ENCODE peak calls at places on chromosomes 16 and 17, in four cellular contexts. One of them, this sample, is unnamed.

GRCh38 chr16:78727536-78727935 is 628.1 kb downstream of the WWOX start:
- DNase-seq in AG04449: no peak
- DNase-seq in heart right ventricle: no peak
- DNase-seq in heart left ventricle: no peak
- DNase-seq in this sample: no peak

GRCh38 chr16:2981177-2981898 is 1.1 kb upstream of the PKMYT1 start:
- DNase-seq in AG04449: no peak
- DNase-seq in heart right ventricle: no peak
- DNase-seq in heart left ventricle: peak
- DNase-seq in this sample: no peak

GRCh38 chr16:87740909-87741424 is 24.8 kb downstream of the KLHDC4 start:
- DNase-seq in AG04449: no peak
- DNase-seq in heart right ventricle: peak
- DNase-seq in heart left ventricle: peak
- DNase-seq in this sample: peak

GRCh38 chr16:30923554-30924085 is at the start of gene FBXL19:
- DNase-seq in AG04449: no peak
- DNase-seq in heart right ventricle: no peak
- DNase-seq in heart left ventricle: peak
- DNase-seq in this sample: no peak

GRCh38 chr16:56425439-56425832 is at the start of gene AMFR:
- DNase-seq in AG04449: no peak
- DNase-seq in heart right ventricle: peak
- DNase-seq in heart left ventricle: peak
- DNase-seq in this sample: peak

GRCh38 chr16:78407191-78407590 is 307.7 kb downstream of the WWOX start:
- DNase-seq in AG04449: no peak
- DNase-seq in heart right ventricle: no peak
- DNase-seq in heart left ventricle: no peak
- DNase-seq in this sample: peak

GRCh38 chr16:67726106-67727034 is 7.3 kb upstream of the GFOD2 start:
- DNase-seq in AG04449: no peak
- DNase-seq in heart right ventricle: no peak
- DNase-seq in heart left ventricle: no peak
- DNase-seq in this sample: no peak

GRCh38 chr17:58121925-58122324 is 26.3 kb upstream of the OR4D1 start:
- DNase-seq in AG04449: no peak
- DNase-seq in heart right ventricle: no peak
- DNase-seq in heart left ventricle: no peak
- DNase-seq in this sample: peak

GRCh38 chr17:82863941-82864720 is 24.3 kb upstream of the ZNF750 start:
- DNase-seq in AG04449: no peak
- DNase-seq in heart right ventricle: no peak
- DNase-seq in heart left ventricle: no peak
- DNase-seq in this sample: peak

GRCh38 chr16:67758006-67758405 is 38.9 kb upstream of the GFOD2 start:
- DNase-seq in AG04449: no peak
- DNase-seq in heart right ventricle: no peak
- DNase-seq in heart left ventricle: no peak
- DNase-seq in this sample: no peak

DNA sequence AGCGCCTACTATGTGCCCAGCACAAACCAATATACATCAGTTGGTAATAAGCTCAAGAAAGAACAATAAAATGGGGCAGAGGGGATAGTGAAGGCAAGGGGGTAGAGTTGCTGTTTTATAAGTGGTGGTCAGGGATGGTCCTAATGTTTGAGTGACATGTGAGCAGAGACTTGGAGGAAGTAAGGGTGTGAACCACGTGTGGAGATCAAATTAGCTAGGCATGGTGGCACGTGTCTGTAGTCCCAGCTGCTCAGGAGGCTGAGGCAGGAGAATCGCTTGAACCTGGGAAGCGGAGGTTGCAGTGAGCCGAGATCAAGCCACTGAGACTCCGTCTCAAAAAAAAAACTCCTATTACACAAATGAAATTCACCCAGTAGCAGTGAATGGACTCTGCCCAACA is 56.5 kb downstream of the IRX6 start:
- DNase-seq in AG04449: no peak
- DNase-seq in heart right ventricle: no peak
- DNase-seq in heart left ventricle: no peak
- DNase-seq in this sample: no peak
- TF ChIP-seq CTCF in AG04449: no peak
- TF ChIP-seq CTCF in heart right ventricle: no peak
- TF ChIP-seq CTCF in heart left ventricle: no peak
- TF ChIP-seq CTCF in this sample: no peak

GRCh38 chr17:65885484-65885883 is 306.4 kb downstream of the CEP112 start:
- DNase-seq in AG04449: no peak
- DNase-seq in heart right ventricle: no peak
- DNase-seq in heart left ventricle: no peak
- DNase-seq in this sample: no peak
- H3K4me3 ChIP-seq in AG04449: no peak
- H3K4me3 ChIP-seq in heart right ventricle: no peak
- H3K4me3 ChIP-seq in heart left ventricle: no peak
- H3K4me3 ChIP-seq in this sample: no peak

GRCh38 chr16:89053725-89054029 is 40.0 kb upstream of the ACSF3 start:
- DNase-seq in AG04449: no peak
- DNase-seq in heart right ventricle: no peak
- DNase-seq in heart left ventricle: no peak
- DNase-seq in this sample: no peak

GRCh38 chr16:89051521-89052166 is 42.0 kb upstream of the ACSF3 start:
- DNase-seq in AG04449: no peak
- DNase-seq in heart right ventricle: no peak
- DNase-seq in heart left ventricle: peak
- DNase-seq in this sample: no peak

GRCh38 chr16:89052191-89052787 is 41.4 kb upstream of the ACSF3 start:
- DNase-seq in AG04449: no peak
- DNase-seq in heart right ventricle: no peak
- DNase-seq in heart left ventricle: peak
- DNase-seq in this sample: no peak

GRCh38 chr16:89054261-89054661 is 39.4 kb upstream of the ACSF3 start:
- DNase-seq in AG04449: no peak
- DNase-seq in heart right ventricle: no peak
- DNase-seq in heart left ventricle: no peak
- DNase-seq in this sample: no peak

DNA sequence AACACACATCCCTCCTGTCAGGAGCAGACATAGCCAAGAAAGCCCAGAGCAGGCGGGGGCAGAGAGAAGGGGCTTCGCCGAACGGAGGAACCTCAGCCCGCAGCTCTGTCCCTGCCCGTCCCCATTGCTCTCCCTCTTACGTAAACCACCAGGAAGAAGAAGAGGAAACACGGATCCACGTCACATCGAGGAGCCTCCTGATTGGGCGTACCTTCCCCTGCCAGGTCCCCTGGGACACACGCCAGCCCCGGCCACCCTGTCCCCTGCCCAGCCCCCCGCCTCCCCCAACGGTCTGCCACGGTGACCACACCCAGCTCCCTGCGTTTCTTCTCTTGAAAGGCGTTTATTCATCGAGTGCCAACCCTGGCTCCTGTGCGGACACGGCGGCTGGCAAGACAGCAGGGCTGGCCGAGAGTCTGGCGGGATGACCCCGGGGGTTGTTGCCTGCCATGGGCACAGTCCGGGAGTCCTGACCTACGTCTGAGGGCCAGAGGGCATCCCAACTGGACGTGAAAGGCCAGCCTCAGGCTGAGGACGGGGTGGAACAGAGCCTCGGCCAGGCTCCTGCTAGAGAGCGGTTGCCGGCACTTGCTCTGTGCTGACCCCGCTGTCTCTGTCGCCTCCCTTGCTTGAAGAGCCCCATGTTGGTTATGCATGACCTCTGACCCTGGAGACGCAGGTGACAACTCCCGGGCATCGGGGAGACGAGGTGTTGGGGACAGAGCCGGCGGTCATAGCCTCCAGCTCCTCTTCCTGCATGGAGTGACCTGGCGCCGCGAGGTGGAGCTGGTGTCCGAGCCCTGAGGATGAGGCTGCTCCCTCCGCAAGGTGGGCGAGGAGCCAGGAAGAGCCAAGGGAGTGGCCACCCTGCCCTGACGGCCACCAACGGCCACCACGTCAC is 40.6 kb upstream of the ACSF3 start:
- DNase-seq in AG04449: no peak
- DNase-seq in heart right ventricle: no peak
- DNase-seq in heart left ventricle: no peak
- DNase-seq in this sample: no peak
- TF ChIP-seq CTCF in AG04449: no peak
- TF ChIP-seq CTCF in heart right ventricle: no peak
- TF ChIP-seq CTCF in heart left ventricle: no peak
- TF ChIP-seq CTCF in this sample: no peak

GRCh38 chr17:49995055-49995738 is at the start of gene DLX3:
- DNase-seq in AG04449: peak
- DNase-seq in heart right ventricle: peak
- DNase-seq in heart left ventricle: peak
- DNase-seq in this sample: peak

GRCh38 chr17:49992191-49992932 is 2.7 kb downstream of the DLX3 start:
- DNase-seq in AG04449: no peak
- DNase-seq in heart right ventricle: no peak
- DNase-seq in heart left ventricle: no peak
- DNase-seq in this sample: no peak

GRCh38 chr17:49994085-49995054 is 654 bp downstream of the DLX3 start:
- DNase-seq in AG04449: no peak
- DNase-seq in heart right ventricle: no peak
- DNase-seq in heart left ventricle: no peak
- DNase-seq in this sample: no peak

GRCh38 chr17:49992933-49993422 is 2.0 kb downstream of the DLX3 start:
- DNase-seq in AG04449: no peak
- DNase-seq in heart right ventricle: no peak
- DNase-seq in heart left ventricle: no peak
- DNase-seq in this sample: no peak

GRCh38 chr17:49993423-49994037 is 1.5 kb downstream of the DLX3 start:
- DNase-seq in AG04449: no peak
- DNase-seq in heart right ventricle: no peak
- DNase-seq in heart left ventricle: no peak
- DNase-seq in this sample: no peak
- H3K4me3 ChIP-seq in AG04449: peak
- H3K4me3 ChIP-seq in heart right ventricle: peak
- H3K4me3 ChIP-seq in heart left ventricle: peak
- H3K4me3 ChIP-seq in this sample: peak